ENCODE peak calls at places on chromosomes 13 and 19, in six cellular contexts. Q, R, L, S, A and W are unnamed samples.
A peak's percentile ranks its signal among the peaks of the same experiment; 100 is the strongest.

GRCh38 chr13:38570706-38571105 is 116.2 kb upstream of the FREM2 start:
- DNase-seq in Q (no peak), R (no peak), L (no peak), S (no peak), A (no peak), W (no peak)

GRCh38 chr13:36094478-36094877 is 36.7 kb downstream of the DCLK1 start:
- DNase-seq in Q (no peak), R (no peak), L (no peak), S (no peak), A (no peak), W (no peak)

GRCh38 chr19:4555657-4556561 is 3.6 kb downstream of the SEMA6B start:
- DNase-seq in Q (no peak), R (peak; percentile 74), L (no peak), S (peak; percentile 43), A (no peak), W (peak; percentile 61)

GRCh38 chr19:54626757-54627156 is 3.5 kb upstream of the LILRB1 start:
- DNase-seq in Q (no peak), R (no peak), L (no peak), S (no peak), A (no peak), W (no peak)

GRCh38 chr19:39997595-39998216 is 846 bp downstream of the ZNF546 start:
- DNase-seq in Q (no peak), R (no peak), L (no peak), S (no peak), A (no peak), W (no peak)

GRCh38 chr13:36891752-36892151 is 28.3 kb downstream of the SMAD9 start:
- DNase-seq in Q (no peak), R (no peak), L (no peak), S (no peak), A (no peak), W (no peak)

GRCh38 chr19:46922465-46922864 is 61.7 kb downstream of the ARHGAP35 start:
- DNase-seq in Q (no peak), R (no peak), L (no peak), S (no peak), A (no peak), W (no peak)

GRCh38 chr19:38666662-38667448 is 19.4 kb downstream of the ACTN4 start:
- DNase-seq in Q (no peak), R (peak; percentile 49), L (peak; percentile 88), S (no peak), A (no peak), W (no peak)

GRCh38 chr19:53553865-53554791 is 16.2 kb downstream of the ZNF331 start:
- DNase-seq in Q (peak; percentile 58), R (peak; percentile 88), L (peak; percentile 64), S (no peak), A (peak; percentile 87), W (no peak)

GRCh38 chr19:8617984-8618383 is 7.5 kb upstream of the ADAMTS10 start:
- DNase-seq in Q (no peak), R (no peak), L (no peak), S (no peak), A (no peak), W (no peak)

GRCh38 chr19:42450314-42450934 is 7.7 kb upstream of the CXCL17 start:
- DNase-seq in Q (peak; percentile 55), R (peak; percentile 100), L (peak; percentile 93), S (peak; percentile 85), A (peak; percentile 86), W (peak; percentile 27)

GRCh38 chr19:34678421-34678820 is 943 bp downstream of the ZNF302 start:
- DNase-seq in Q (no peak), R (no peak), L (no peak), S (no peak), A (no peak), W (no peak)

GRCh38 chr13:77509221-77509620 is 26.3 kb upstream of the SCEL start:
- DNase-seq in Q (no peak), R (peak; percentile 67), L (peak; percentile 40), S (no peak), A (no peak), W (no peak)

GRCh38 chr19:49528211-49528771 is 488 bp downstream of the RCN3 start:
- DNase-seq in Q (no peak), R (no peak), L (peak; percentile 83), S (no peak), A (no peak), W (no peak)

GRCh38 chr19:55667511-55667910 is 7.5 kb upstream of the EPN1 start:
- DNase-seq in Q (no peak), R (no peak), L (no peak), S (no peak), A (no peak), W (no peak)

GRCh38 chr19:45876411-45877197 is 9.3 kb downstream of the IRF2BP1 start:
- DNase-seq in Q (peak; percentile 56), R (peak; percentile 39), L (peak; percentile 69), S (no peak), A (peak; percentile 68), W (no peak)

GRCh38 chr19:54523403-54523802 is 20.8 kb downstream of the LAIR2 start:
- DNase-seq in Q (no peak), R (no peak), L (peak; percentile 92), S (no peak), A (no peak), W (no peak)

GRCh38 chr19:47391510-47392223 is 27.7 kb downstream of the MEIS3 start:
- DNase-seq in Q (peak; percentile 64), R (peak; percentile 94), L (peak; percentile 70), S (peak; percentile 49), A (peak; percentile 43), W (no peak)

GRCh38 chr13:104008571-104009435 is 942.6 kb upstream of the SLC10A2 start:
- DNase-seq in Q (no peak), R (no peak), L (no peak), S (no peak), A (no peak), W (no peak)

GRCh38 chr19:6459356-6460098 is at the start of gene SLC25A23:
- DNase-seq in Q (peak; percentile 86), R (peak; percentile 49), L (peak; percentile 84), S (peak; percentile 61), A (peak; percentile 79), W (peak; percentile 74)

GRCh38 chr13:103539265-103539664 is 473.0 kb upstream of the SLC10A2 start:
- DNase-seq in Q (no peak), R (peak; percentile 19), L (no peak), S (no peak), A (no peak), W (no peak)

GRCh38 chr19:16397791-16398529 is 73.3 kb downstream of the KLF2 start:
- DNase-seq in Q (no peak), R (no peak), L (no peak), S (no peak), A (no peak), W (no peak)

GRCh38 chr13:75986818-75987217 is 350.7 kb downstream of the LMO7 start:
- DNase-seq in Q (no peak), R (no peak), L (no peak), S (no peak), A (no peak), W (no peak)

GRCh38 chr19:56994251-56995017 is 125.4 kb upstream of the USP29 start:
- DNase-seq in Q (no peak), R (no peak), L (peak; percentile 31), S (no peak), A (no peak), W (no peak)